ENCODE peak calls at places on chromosomes 12 and 14, in eight cellular contexts. One of them, this sample, is unnamed.

GRCh38 chr12:110270125-110270962 is 10.7 kb upstream of the ATP2A2 start:
- DNase-seq in ELR: peak; percentile 49
- DNase-seq in T follicular helper cell: no peak
- DNase-seq in NCI-H460: no peak
- DNase-seq in dermis blood vessel endothelial cell: peak; percentile 28
- DNase-seq in NCI-H2107: peak; percentile 72
- DNase-seq in stomach: peak; percentile 36
- DNase-seq in NAMALWA: no peak
- DNase-seq in this sample: no peak

GRCh38 chr14:81449576-81449975 is 49.5 kb upstream of the STON2 start:
- DNase-seq in ELR: no peak
- DNase-seq in T follicular helper cell: no peak
- DNase-seq in NCI-H460: no peak
- DNase-seq in dermis blood vessel endothelial cell: no peak
- DNase-seq in NCI-H2107: no peak
- DNase-seq in stomach: no peak
- DNase-seq in NAMALWA: no peak
- DNase-seq in this sample: no peak

GRCh38 chr14:33120341-33120740 is 181.7 kb downstream of the NPAS3 start:
- DNase-seq in ELR: peak; percentile 90
- DNase-seq in T follicular helper cell: no peak
- DNase-seq in NCI-H460: no peak
- DNase-seq in dermis blood vessel endothelial cell: no peak
- DNase-seq in NCI-H2107: no peak
- DNase-seq in stomach: no peak
- DNase-seq in NAMALWA: no peak
- DNase-seq in this sample: no peak

GRCh38 chr12:7588703-7589329 is 76.9 kb downstream of the APOBEC1 start:
- DNase-seq in ELR: peak; percentile 72
- DNase-seq in T follicular helper cell: peak; percentile 30
- DNase-seq in NCI-H460: peak; percentile 67
- DNase-seq in dermis blood vessel endothelial cell: peak; percentile 78
- DNase-seq in NCI-H2107: no peak
- DNase-seq in stomach: peak; percentile 54
- DNase-seq in NAMALWA: peak; percentile 83
- DNase-seq in this sample: no peak

GRCh38 chr12:131315601-131316000 is 361.9 kb downstream of the ADGRD1 start:
- DNase-seq in ELR: no peak
- DNase-seq in T follicular helper cell: no peak
- DNase-seq in NCI-H460: no peak
- DNase-seq in dermis blood vessel endothelial cell: no peak
- DNase-seq in NCI-H2107: no peak
- DNase-seq in stomach: no peak
- DNase-seq in NAMALWA: no peak
- DNase-seq in this sample: no peak

GRCh38 chr12:110253176-110253575 is 27.9 kb upstream of the ATP2A2 start:
- DNase-seq in ELR: no peak
- DNase-seq in T follicular helper cell: no peak
- DNase-seq in NCI-H460: peak; percentile 9
- DNase-seq in dermis blood vessel endothelial cell: no peak
- DNase-seq in NCI-H2107: no peak
- DNase-seq in stomach: peak; percentile 70
- DNase-seq in NAMALWA: no peak
- DNase-seq in this sample: no peak

GRCh38 chr12:13945641-13946040 is 35.8 kb downstream of the GRIN2B start:
- DNase-seq in ELR: no peak
- DNase-seq in T follicular helper cell: no peak
- DNase-seq in NCI-H460: no peak
- DNase-seq in dermis blood vessel endothelial cell: no peak
- DNase-seq in NCI-H2107: no peak
- DNase-seq in stomach: no peak
- DNase-seq in NAMALWA: no peak
- DNase-seq in this sample: no peak

GRCh38 chr14:74697543-74697942 is 15.3 kb downstream of the AREL1 start:
- DNase-seq in ELR: peak; percentile 86
- DNase-seq in T follicular helper cell: no peak
- DNase-seq in NCI-H460: no peak
- DNase-seq in dermis blood vessel endothelial cell: no peak
- DNase-seq in NCI-H2107: no peak
- DNase-seq in stomach: no peak
- DNase-seq in NAMALWA: no peak
- DNase-seq in this sample: no peak

GRCh38 chr12:61487728-61488127 is 772.5 kb upstream of the USP15 start:
- DNase-seq in ELR: no peak
- DNase-seq in T follicular helper cell: no peak
- DNase-seq in NCI-H460: no peak
- DNase-seq in dermis blood vessel endothelial cell: no peak
- DNase-seq in NCI-H2107: no peak
- DNase-seq in stomach: no peak
- DNase-seq in NAMALWA: peak; percentile 32
- DNase-seq in this sample: no peak

GRCh38 chr12:98754095-98754494 is 109.0 kb downstream of the APAF1 start:
- DNase-seq in ELR: peak; percentile 88
- DNase-seq in T follicular helper cell: no peak
- DNase-seq in NCI-H460: no peak
- DNase-seq in dermis blood vessel endothelial cell: no peak
- DNase-seq in NCI-H2107: no peak
- DNase-seq in stomach: no peak
- DNase-seq in NAMALWA: no peak
- DNase-seq in this sample: no peak